ENCODE peak calls at places on chromosomes 6 and 20, in four cellular contexts. U is effector memory CD4-positive, alpha-beta T cell; G is CD8-positive, alpha-beta memory T cell; X is pancreas. L is an unnamed sample. For H3K4me1 and H3K9me3, the result is how much of the 10 kb centered on the place peaks cover.

GRCh38 chr6:43488667-43489276 is 11.4 kb downstream of the TJAP1 start:
- DNase-seq in G (no peak), U (no peak), X (no peak), L (no peak)

GRCh38 chr6:27720607-27721580 is 191.3 kb downstream of the OR2B2 start:
- DNase-seq in U (no peak), G (no peak), X (no peak), L (no peak)

GRCh38 chr20:36543187-36544133 is 2.1 kb downstream of the MYL9 start:
- DNase-seq in G (no peak), X (no peak), U (no peak), L (no peak)

GRCh38 chr20:61930776-61931475 is 134.8 kb downstream of the TAF4 start:
- DNase-seq in U (no peak), X (peak), G (peak), L (no peak)

GRCh38 chr6:41488392-41489129 is 57.6 kb upstream of the FOXP4 start:
- DNase-seq in X (no peak), G (peak), U (no peak), L (no peak)

GRCh38 chr6:3455121-3455489 is 1.7 kb downstream of the SLC22A23 start:
- DNase-seq in U (no peak), X (no peak), G (no peak), L (peak)

GRCh38 chr6:154928325-154928922 is 66.7 kb upstream of the TIAM2 start:
- DNase-seq in U (no peak), X (no peak), G (peak), L (peak)

GRCh38 chr6:112233864-112234263 is 20.5 kb downstream of the LAMA4 start:
- DNase-seq in U (no peak), X (no peak), G (no peak), L (no peak)

GRCh38 chr20:3805594-3806264 is 9.6 kb downstream of the CDC25B start:
- DNase-seq in X (no peak), U (no peak), G (peak), L (no peak)

GRCh38 chr6:155818698-155819097 is 363.1 kb upstream of the NOX3 start:
- DNase-seq in G (no peak), U (no peak), X (no peak), L (no peak)

GRCh38 chr20:62716198-62716940 is 7.7 kb downstream of the NTSR1 start:
- DNase-seq in U (peak), X (no peak), G (peak), L (peak)

GRCh38 chr20:50726955-50727791 is 4.2 kb upstream of the PARD6B start:
- DNase-seq in X (no peak), U (no peak), G (no peak), L (no peak)

GRCh38 chr6:10478187-10479040 is 42.7 kb upstream of the GCNT2 start:
- DNase-seq in G (no peak), X (no peak), U (no peak), L (no peak)

GRCh38 chr6:165231581-165232276 is 77.7 kb downstream of the C6orf118 start:
- DNase-seq in X (no peak), U (no peak), G (no peak), L (no peak)

GRCh38 chr6:50936277-50936681 is 117.6 kb downstream of the TFAP2B start:
- DNase-seq in U (no peak), X (no peak), G (no peak), L (no peak)

GRCh38 chr6:116008470-116009229 is 52.0 kb downstream of the FRK start:
- DNase-seq in G (no peak), U (no peak), X (no peak), L (no peak)

GRCh38 chr6:107870379-107870778 is 46.3 kb upstream of the SCML4 start:
- DNase-seq in G (no peak), X (no peak), U (no peak), L (no peak)

GRCh38 chr20:40568200-40568599 is 120.8 kb downstream of the MAFB start:
- DNase-seq in X (no peak), U (no peak), G (no peak), L (no peak)

GRCh38 chr20:59564171-59564570 is 40.2 kb upstream of the PHACTR3 start:
- DNase-seq in G (no peak), X (no peak), U (no peak), L (no peak)

GRCh38 chr20:539848-540247 is 3.7 kb downstream of the CSNK2A1 start:
- DNase-seq in U (no peak), X (no peak), G (no peak), L (no peak)
- H3K4me1 ChIP-seq in U (under half), X (under half), G (half or more), L (half or more)

GRCh38 chr6:26121141-26122004 is 34.1 kb downstream of the HFE start:
- DNase-seq in X (no peak), U (no peak), G (no peak), L (no peak)
- H3K9me3 ChIP-seq in X (under half), U (under half), G (under half), L (under half)

GRCh38 chr6:36678488-36679042 is at the start of gene CDKN1A:
- DNase-seq in X (peak), U (peak), G (peak), L (peak)

GRCh38 chr6:36676142-36677058 is 2.1 kb upstream of the CDKN1A start:
- DNase-seq in X (no peak), G (no peak), U (no peak), L (no peak)

GRCh38 chr6:36679043-36679821 is 718 bp downstream of the CDKN1A start:
- DNase-seq in U (peak), X (peak), G (peak), L (no peak)

GRCh38 chr6:36677753-36678487 is 594 bp upstream of the CDKN1A start:
- DNase-seq in U (no peak), G (no peak), X (no peak), L (peak)

DNA sequence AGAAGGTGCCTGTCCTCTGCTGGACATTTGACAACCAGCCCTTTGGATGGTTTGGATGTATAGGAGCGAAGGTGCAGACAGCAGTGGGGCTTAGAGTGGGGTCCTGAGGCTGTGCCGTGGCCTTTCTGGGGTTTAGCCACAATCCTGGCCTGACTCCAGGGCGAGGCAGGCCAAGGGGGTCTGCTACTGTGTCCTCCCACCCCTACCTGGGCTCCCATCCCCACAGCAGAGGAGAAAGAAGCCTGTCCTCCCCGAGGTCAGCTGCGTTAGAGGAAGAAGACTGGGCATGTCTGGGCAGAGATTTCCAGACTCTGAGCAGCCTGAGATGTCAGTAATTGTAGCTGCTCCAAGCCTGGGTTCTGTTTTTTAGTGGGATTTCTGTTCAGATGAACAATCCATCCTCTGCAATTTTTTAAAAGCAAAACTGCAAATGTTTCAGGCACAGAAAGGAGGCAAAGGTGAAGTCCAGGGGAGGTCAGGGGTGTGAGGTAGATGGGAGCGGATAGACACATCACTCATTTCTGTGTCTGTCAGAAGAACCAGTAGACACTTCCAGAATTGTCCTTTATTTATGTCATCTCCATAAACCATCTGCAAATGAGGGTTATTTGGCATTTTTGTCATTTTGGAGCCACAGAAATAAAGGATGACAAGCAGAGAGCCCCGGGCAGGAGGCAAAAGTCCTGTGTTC is 1.3 kb upstream of the CDKN1A start:
- DNase-seq in X (no peak), U (no peak), G (no peak), L (no peak)
- H3K4me3 ChIP-seq in X (no peak), U (no peak), G (no peak), L (no peak)

GRCh38 chr20:47350691-47351545 is 5.6 kb downstream of the ZMYND8 start:
- DNase-seq in U (no peak), X (no peak), G (no peak), L (no peak)

GRCh38 chr20:47353697-47354387 is 2.7 kb downstream of the ZMYND8 start:
- DNase-seq in G (no peak), X (no peak), U (no peak), L (no peak)

GRCh38 chr20:47351643-47352331 is 4.7 kb downstream of the ZMYND8 start:
- DNase-seq in G (no peak), X (no peak), U (no peak), L (no peak)

GRCh38 chr20:47353224-47353696 is 3.2 kb downstream of the ZMYND8 start:
- DNase-seq in G (no peak), X (no peak), U (no peak), L (no peak)

DNA sequence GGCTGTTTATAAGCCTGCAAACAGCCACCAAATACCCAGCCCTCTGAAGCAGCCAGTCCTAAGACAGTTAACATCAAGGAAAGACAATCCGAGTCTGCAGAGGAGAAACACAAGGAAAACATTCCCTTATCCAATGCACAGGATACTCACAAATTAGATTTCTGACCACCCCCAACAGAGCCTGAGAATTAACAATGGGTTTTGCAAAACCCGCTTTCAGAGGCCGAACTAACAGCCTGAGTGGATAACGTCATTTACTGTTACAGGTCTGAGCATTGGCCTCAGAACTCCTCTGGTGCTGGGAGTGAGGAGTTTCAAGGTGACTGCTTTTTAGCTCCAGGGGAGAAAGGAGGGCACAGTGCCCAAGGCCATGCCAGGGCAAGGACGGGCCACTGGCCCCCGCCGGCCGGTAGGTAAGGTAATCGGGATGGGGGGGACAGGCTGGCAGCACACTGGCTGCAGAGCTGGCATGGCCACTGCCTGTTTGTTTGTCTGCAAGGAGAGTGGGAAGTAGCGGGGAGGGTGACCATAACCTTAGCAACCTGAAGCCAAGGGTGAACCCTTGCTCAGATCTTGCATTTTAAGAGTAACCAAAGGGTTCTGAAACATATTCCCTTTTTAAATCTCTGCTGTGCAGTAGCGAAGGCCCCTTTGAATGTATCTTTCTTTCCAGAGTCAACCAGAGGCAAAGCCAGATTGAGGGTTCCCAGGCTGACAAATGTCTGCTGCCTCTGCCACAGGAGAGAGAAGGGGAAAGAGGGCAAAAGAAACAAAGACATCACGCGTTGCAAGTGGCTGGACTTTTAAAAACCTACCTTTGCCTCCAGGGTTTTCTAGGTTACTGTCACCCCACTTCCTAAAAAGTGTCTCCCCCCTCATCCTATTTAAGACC is 3.9 kb downstream of the ZMYND8 start:
- DNase-seq in U (no peak), X (peak), G (no peak), L (no peak)
- H3K4me1 ChIP-seq in U (half or more), X (half or more), G (half or more), L (half or more)

GRCh38 chr6:129731396-129731795 is 21.4 kb upstream of the ARHGAP18 start:
- DNase-seq in G (no peak), U (no peak), X (no peak), L (no peak)
- H3K9me3 ChIP-seq in G (under half), U (under half), X (under half), L (under half)

GRCh38 chr6:332671-333070 is 40.4 kb downstream of the DUSP22 start:
- DNase-seq in U (no peak), G (no peak), X (no peak), L (no peak)
- H3K4me3 ChIP-seq in U (no peak), G (no peak), X (no peak), L (no peak)

DNA sequence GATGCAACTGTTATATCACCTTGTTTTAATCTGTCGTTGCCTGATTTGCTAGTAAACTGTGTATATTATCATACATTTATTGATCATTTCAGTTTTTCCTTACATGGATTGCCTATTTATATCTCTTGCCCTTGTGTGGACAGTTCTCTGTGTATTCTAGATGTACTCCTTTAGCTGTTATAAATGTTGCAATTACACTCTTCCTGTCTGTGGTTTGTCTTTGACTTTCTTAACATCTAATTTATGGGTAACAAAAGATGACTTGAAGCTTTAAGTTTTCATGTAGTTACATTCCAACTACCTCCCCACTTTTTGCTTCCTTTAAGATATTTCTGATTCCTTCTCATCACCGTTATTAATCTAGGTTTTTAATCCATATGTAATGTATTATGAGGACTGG is 22.6 kb downstream of the PLCB1 start:
- DNase-seq in G (no peak), X (no peak), U (no peak), L (no peak)
- H3K4me1 ChIP-seq in G (half or more), X (under half), U (under half), L (half or more)

DNA sequence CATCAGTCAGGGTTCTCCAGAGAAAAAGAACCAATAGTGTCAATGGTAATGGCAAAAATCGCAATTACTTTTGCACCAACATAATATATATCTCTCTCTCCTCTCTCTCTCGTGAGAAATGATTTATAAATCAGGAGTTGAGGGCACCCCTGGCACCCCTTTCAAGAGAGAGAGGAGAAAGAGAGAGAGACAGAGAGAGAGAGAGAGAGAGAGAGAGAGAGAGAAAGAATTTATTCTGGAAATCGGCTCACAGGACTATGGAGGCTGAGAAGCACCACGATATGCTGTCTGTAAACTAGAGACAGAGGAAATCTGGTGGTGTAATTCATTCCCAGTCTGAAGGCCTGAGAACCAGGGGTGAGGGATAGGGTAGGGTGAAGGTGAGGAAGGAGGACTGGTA is 201.9 kb upstream of the MAP3K7 start:
- DNase-seq in X (no peak), U (no peak), G (no peak), L (no peak)
- H3K9me3 ChIP-seq in X (under half), U (under half), G (under half), L (under half)